ENCODE peak calls at places on chromosome 2, in seven cellular contexts. P is neural progenitor cell, D is astrocyte, Q is SK-N-SH, N is mammary epithelial cell, U is PC-3, E is GM23248. C is an unnamed sample. For H3K79me2, the result is how much of the 10 kb centered on the place peaks cover.

GRCh38 chr2:201887851-201888451 is 81.6 kb downstream of the CDK15 start:
- DNase-seq in P (peak), D (no peak), Q (no peak), N (no peak), U (no peak), E (peak), C (peak)

GRCh38 chr2:212381428-212382102 is 157.0 kb downstream of the ERBB4 start:
- DNase-seq in P (no peak), D (no peak), Q (no peak), N (no peak), U (peak), E (no peak), C (no peak)

GRCh38 chr2:11774600-11774999 is 28.2 kb downstream of the LPIN1 start:
- DNase-seq in P (no peak), D (no peak), Q (no peak), N (no peak), U (no peak), E (peak), C (no peak)

GRCh38 chr2:225182126-225182525 is 139.9 kb upstream of the DOCK10 start:
- DNase-seq in P (peak), D (no peak), Q (no peak), N (no peak), U (no peak), E (no peak), C (peak)

GRCh38 chr2:230893338-230893737 is 28.6 kb downstream of the ITM2C start:
- DNase-seq in P (no peak), D (no peak), Q (peak), N (no peak), U (no peak), E (no peak), C (peak)

GRCh38 chr2:127640082-127641072 is 5.6 kb upstream of the GPR17 start:
- DNase-seq in P (peak), D (no peak), Q (peak), N (no peak), U (no peak), E (peak), C (peak)

GRCh38 chr2:73776869-73777519 is 2.9 kb downstream of the DUSP11 start:
- DNase-seq in P (no peak), D (peak), Q (no peak), N (peak), U (peak), E (peak), C (no peak)

GRCh38 chr2:44100351-44100750 is 68.3 kb upstream of the PPM1B start:
- DNase-seq in P (no peak), D (peak), Q (no peak), N (peak), U (peak), E (peak), C (no peak)

GRCh38 chr2:230944804-230945372 is 19.8 kb upstream of the GPR55 start:
- DNase-seq in P (no peak), D (no peak), Q (no peak), N (no peak), U (no peak), E (no peak), C (peak)

GRCh38 chr2:109528811-109529501 is 84.8 kb downstream of the SEPTIN10 start:
- DNase-seq in P (no peak), D (no peak), Q (no peak), N (no peak), U (no peak), E (no peak), C (no peak)

GRCh38 chr2:44291281-44292248 is 16.3 kb downstream of the SLC3A1 start:
- DNase-seq in P (peak), D (peak), Q (peak), N (peak), U (peak), E (peak), C (peak)

GRCh38 chr2:146227395-146228393 is 1617.1 kb upstream of the ACVR2A start:
- DNase-seq in P (no peak), D (no peak), Q (no peak), N (no peak), U (no peak), E (no peak), C (no peak)

GRCh38 chr2:1538663-1539062 is 125.4 kb downstream of the TPO start:
- DNase-seq in P (peak), D (no peak), Q (peak), N (no peak), U (peak), E (peak), C (peak)

GRCh38 chr2:9844581-9844980 is 1.3 kb downstream of the TAF1B start:
- DNase-seq in P (no peak), D (peak), Q (no peak), N (no peak), U (peak), E (peak), C (no peak)

GRCh38 chr2:205745661-205746407 is 63.5 kb downstream of the NRP2 start:
- DNase-seq in P (no peak), D (no peak), Q (peak), N (no peak), U (no peak), E (no peak), C (no peak)

GRCh38 chr2:68764781-68765385 is 30.3 kb downstream of the ARHGAP25 start:
- DNase-seq in P (no peak), D (peak), Q (no peak), N (no peak), U (no peak), E (no peak), C (peak)

GRCh38 chr2:226984461-226985226 is 148.8 kb downstream of the RHBDD1 start:
- DNase-seq in P (no peak), D (no peak), Q (no peak), N (no peak), U (no peak), E (no peak), C (no peak)

GRCh38 chr2:174682578-174683391 is 81.5 kb downstream of the CHRNA1 start:
- DNase-seq in P (peak), D (no peak), Q (peak), N (no peak), U (no peak), E (peak), C (peak)

GRCh38 chr2:35960596-35960995 is 395.0 kb upstream of the CRIM1 start:
- DNase-seq in P (no peak), D (no peak), Q (no peak), N (no peak), U (no peak), E (no peak), C (no peak)

GRCh38 chr2:37652199-37652640 is 19.2 kb downstream of the CDC42EP3 start:
- DNase-seq in P (no peak), D (peak), Q (no peak), N (peak), U (peak), E (peak), C (no peak)

GRCh38 chr2:190551928-190552327 is 17.4 kb upstream of the NEMP2 start:
- DNase-seq in P (no peak), D (no peak), Q (no peak), N (no peak), U (no peak), E (no peak), C (no peak)

GRCh38 chr2:176147215-176147789 is 4.0 kb upstream of the HOXD4 start:
- DNase-seq in P (no peak), D (no peak), Q (no peak), N (no peak), U (no peak), E (no peak), C (no peak)

GRCh38 chr2:160460333-160460731 is 33.3 kb downstream of the RBMS1 start:
- DNase-seq in P (no peak), D (no peak), Q (no peak), N (no peak), U (no peak), E (no peak), C (no peak)

GRCh38 chr2:27077231-27077630 is 1.2 kb upstream of the EMILIN1 start:
- DNase-seq in P (no peak), D (no peak), Q (no peak), N (no peak), U (no peak), E (no peak), C (no peak)

GRCh38 chr2:27075219-27075871 is 3.1 kb upstream of the EMILIN1 start:
- DNase-seq in P (no peak), D (no peak), Q (peak), N (no peak), U (no peak), E (no peak), C (no peak)

GRCh38 chr2:27073782-27074181 is 2.3 kb upstream of the OST4 start:
- DNase-seq in P (no peak), D (no peak), Q (no peak), N (no peak), U (no peak), E (no peak), C (no peak)

GRCh38 chr2:27078267-27079194 is at the start of gene EMILIN1:
- DNase-seq in P (peak), D (peak), Q (peak), N (no peak), U (no peak), E (peak), C (peak)

GRCh38 chr2:27076323-27076722 is 2.1 kb upstream of the EMILIN1 start:
- DNase-seq in P (no peak), D (no peak), Q (no peak), N (no peak), U (no peak), E (no peak), C (no peak)
- H3K27ac ChIP-seq in P (no peak), D (no peak), Q (peak), N (no peak), U (no peak), E (no peak), C (no peak)

DNA sequence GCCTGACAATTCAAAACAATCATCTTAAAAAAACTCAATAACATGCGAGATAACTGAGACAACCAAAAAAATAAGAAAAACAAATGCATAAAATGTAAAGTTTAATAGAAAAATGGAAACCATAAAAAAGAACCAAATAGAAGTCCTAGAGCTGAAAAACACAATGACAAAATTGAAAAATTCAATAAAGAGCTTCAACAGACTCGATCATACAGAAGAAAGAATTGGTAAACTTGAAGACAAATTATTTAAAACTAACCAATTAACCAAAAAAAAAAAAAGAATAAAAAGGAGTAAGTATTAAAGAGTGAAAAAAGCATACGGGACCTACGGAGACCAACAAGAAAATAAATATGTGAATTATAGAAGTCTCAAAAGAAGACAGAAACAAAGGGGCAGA is 37.7 kb downstream of the GPC1 start:
- DNase-seq in P (no peak), D (no peak), Q (no peak), N (no peak), U (no peak), E (no peak), C (no peak)
- H3K79me2 ChIP-seq in P (under half), D (under half), Q (under half), N (under half), U (under half), E (under half), C (under half)

GRCh38 chr2:96324716-96325037 is 440 bp upstream of the ITPRIPL1 start:
- DNase-seq in P (no peak), D (no peak), Q (no peak), N (no peak), U (no peak), E (no peak), C (no peak)
- H3K27ac ChIP-seq in P (no peak), D (no peak), Q (peak), N (no peak), U (no peak), E (no peak), C (no peak)

GRCh38 chr2:152375174-152375573 is 40.2 kb downstream of the FMNL2 start:
- DNase-seq in P (no peak), D (no peak), Q (no peak), N (no peak), U (no peak), E (no peak), C (no peak)
- H3K79me2 ChIP-seq in P (half or more), D (half or more), Q (under half), N (half or more), U (half or more), E (half or more), C (half or more)

DNA sequence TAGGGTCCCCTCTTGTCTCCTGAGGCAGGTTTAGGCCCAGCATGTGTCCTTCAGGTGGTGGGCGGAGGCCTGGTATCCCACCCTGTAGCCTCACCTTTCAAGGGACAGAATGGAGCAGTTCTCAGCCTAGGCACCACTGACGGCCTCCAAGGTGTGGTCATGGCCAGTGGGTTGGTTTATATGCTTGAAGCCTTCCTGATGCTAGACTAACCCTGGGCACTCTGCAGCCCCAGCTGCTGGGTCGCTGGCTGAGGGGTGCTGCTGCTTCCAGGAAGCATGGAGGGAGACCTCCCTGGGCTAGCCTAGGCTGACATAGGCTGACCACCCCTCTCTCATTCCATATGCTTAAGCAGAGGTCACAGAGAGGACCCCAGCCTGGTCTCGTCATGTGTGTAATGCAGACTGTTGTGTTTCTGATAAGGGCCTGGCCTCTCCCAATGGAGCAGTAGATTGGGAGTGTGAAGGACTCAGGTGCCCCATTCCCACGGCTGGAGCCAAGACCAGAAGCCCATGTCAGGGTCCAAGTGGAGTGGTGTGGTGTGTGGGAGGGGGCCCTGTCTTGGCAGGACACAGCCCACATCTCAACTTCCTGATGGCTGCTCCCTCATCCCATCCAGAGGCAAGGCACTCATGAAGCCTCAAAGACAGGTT is 206.6 kb downstream of the DYSF start:
- DNase-seq in P (no peak), D (no peak), Q (no peak), N (no peak), U (no peak), E (no peak), C (no peak)
- H3K27ac ChIP-seq in P (no peak), D (no peak), Q (no peak), N (no peak), U (no peak), E (no peak), C (no peak)

DNA sequence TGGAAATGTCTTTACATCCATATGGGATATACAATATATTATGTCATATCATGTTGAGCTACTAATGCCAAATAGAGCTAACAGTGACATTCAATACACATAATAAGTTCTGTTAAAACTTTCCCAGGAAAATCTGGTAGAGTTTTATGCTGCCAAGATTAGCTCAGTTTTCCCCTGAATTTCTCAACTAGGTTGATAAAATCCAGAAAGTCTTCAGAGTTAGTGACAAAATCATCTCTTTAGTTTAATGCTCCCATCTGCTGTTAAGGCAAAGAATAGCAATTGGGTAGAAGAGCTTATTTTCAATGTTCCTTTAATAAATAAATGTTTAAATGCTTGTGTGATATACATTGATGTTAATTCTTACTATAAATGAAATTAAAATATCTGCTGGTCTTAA is 10.0 kb downstream of the COL3A1 start:
- DNase-seq in P (no peak), D (peak), Q (no peak), N (peak), U (peak), E (peak), C (peak)
- H3K79me2 ChIP-seq in P (under half), D (under half), Q (half or more), N (under half), U (under half), E (half or more), C (under half)

C was measured in GM23338.